ENCODE peak calls at places on chromosomes 12 and 14, in five cellular contexts. One of them, this sample, is unnamed.

GRCh38 chr12:51362307-51362706 is 15.8 kb upstream of the CELA1 start:
- DNase-seq in fibroblast of pulmonary artery: no peak
- DNase-seq in choroid plexus epithelial cell: no peak
- DNase-seq in A549: no peak
- DNase-seq in cardiac fibroblast: no peak
- DNase-seq in this sample: no peak

GRCh38 chr12:111215891-111216290 is 153.0 kb downstream of the PHETA1 start:
- DNase-seq in fibroblast of pulmonary artery: no peak
- DNase-seq in cardiac fibroblast: no peak
- DNase-seq in choroid plexus epithelial cell: no peak
- DNase-seq in A549: no peak
- DNase-seq in this sample: no peak

GRCh38 chr14:34059037-34059924 is 108.4 kb upstream of the EGLN3 start:
- DNase-seq in choroid plexus epithelial cell: no peak
- DNase-seq in cardiac fibroblast: no peak
- DNase-seq in A549: no peak
- DNase-seq in fibroblast of pulmonary artery: no peak
- DNase-seq in this sample: no peak

GRCh38 chr14:59358105-59358504 is 107.1 kb downstream of the GPR135 start:
- DNase-seq in choroid plexus epithelial cell: peak; percentile 79
- DNase-seq in cardiac fibroblast: peak; percentile 95
- DNase-seq in fibroblast of pulmonary artery: peak; percentile 86
- DNase-seq in A549: peak; percentile 18
- DNase-seq in this sample: peak; percentile 65

GRCh38 chr12:28780096-28780495 is 369.0 kb upstream of the FAR2 start:
- DNase-seq in fibroblast of pulmonary artery: peak; percentile 65
- DNase-seq in cardiac fibroblast: peak; percentile 44
- DNase-seq in A549: peak; percentile 38
- DNase-seq in choroid plexus epithelial cell: peak; percentile 86
- DNase-seq in this sample: no peak

GRCh38 chr14:97539389-97539786 is 742.2 kb downstream of the VRK1 start:
- DNase-seq in A549: no peak
- DNase-seq in fibroblast of pulmonary artery: no peak
- DNase-seq in choroid plexus epithelial cell: no peak
- DNase-seq in cardiac fibroblast: no peak
- DNase-seq in this sample: no peak

GRCh38 chr12:101027200-101027599 is 182.8 kb downstream of the SLC5A8 start:
- DNase-seq in cardiac fibroblast: no peak
- DNase-seq in choroid plexus epithelial cell: no peak
- DNase-seq in A549: no peak
- DNase-seq in fibroblast of pulmonary artery: no peak
- DNase-seq in this sample: no peak

GRCh38 chr12:3135522-3136461 is 58.6 kb downstream of the TSPAN9 start:
- DNase-seq in fibroblast of pulmonary artery: peak; percentile 87
- DNase-seq in choroid plexus epithelial cell: peak; percentile 88
- DNase-seq in cardiac fibroblast: peak; percentile 85
- DNase-seq in A549: peak; percentile 89
- DNase-seq in this sample: peak; percentile 57

DNA sequence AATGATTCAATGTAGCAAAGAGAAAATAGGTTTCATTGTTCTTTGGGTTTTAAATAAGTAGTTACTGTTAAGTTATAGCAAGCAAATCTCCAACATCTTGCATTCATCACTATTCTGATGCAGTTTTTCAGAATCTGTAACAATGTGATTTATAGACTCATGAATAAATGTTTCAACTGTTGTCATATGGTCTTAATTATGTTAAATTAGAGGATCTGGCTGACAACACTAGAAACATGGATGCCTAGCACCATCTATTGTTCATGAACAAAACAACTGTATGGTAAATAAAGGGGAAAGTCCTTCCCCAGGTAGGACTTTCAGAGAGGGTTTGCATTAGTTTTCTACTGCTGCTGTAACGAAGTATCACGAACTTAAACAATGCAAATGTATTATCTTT is 167.9 kb downstream of the BCAT1 start:
- DNase-seq in A549: no peak
- DNase-seq in choroid plexus epithelial cell: peak; percentile 42
- DNase-seq in cardiac fibroblast: peak; percentile 45
- DNase-seq in fibroblast of pulmonary artery: peak; percentile 35
- DNase-seq in this sample: peak; percentile 22
- TF ChIP-seq CTCF in A549: peak; percentile 12
- TF ChIP-seq CTCF in choroid plexus epithelial cell: peak; percentile 32
- TF ChIP-seq CTCF in cardiac fibroblast: no peak
- TF ChIP-seq CTCF in fibroblast of pulmonary artery: peak; percentile 13
- TF ChIP-seq CTCF in this sample: peak; percentile 40

GRCh38 chr12:116265361-116266128 is 11.9 kb downstream of the MED13L start:
- DNase-seq in choroid plexus epithelial cell: no peak
- DNase-seq in fibroblast of pulmonary artery: no peak
- DNase-seq in cardiac fibroblast: peak; percentile 24
- DNase-seq in A549: no peak
- DNase-seq in this sample: no peak
- TF ChIP-seq CTCF in choroid plexus epithelial cell: no peak
- TF ChIP-seq CTCF in fibroblast of pulmonary artery: no peak
- TF ChIP-seq CTCF in cardiac fibroblast: no peak
- TF ChIP-seq CTCF in A549: no peak
- TF ChIP-seq CTCF in this sample: no peak

DNA sequence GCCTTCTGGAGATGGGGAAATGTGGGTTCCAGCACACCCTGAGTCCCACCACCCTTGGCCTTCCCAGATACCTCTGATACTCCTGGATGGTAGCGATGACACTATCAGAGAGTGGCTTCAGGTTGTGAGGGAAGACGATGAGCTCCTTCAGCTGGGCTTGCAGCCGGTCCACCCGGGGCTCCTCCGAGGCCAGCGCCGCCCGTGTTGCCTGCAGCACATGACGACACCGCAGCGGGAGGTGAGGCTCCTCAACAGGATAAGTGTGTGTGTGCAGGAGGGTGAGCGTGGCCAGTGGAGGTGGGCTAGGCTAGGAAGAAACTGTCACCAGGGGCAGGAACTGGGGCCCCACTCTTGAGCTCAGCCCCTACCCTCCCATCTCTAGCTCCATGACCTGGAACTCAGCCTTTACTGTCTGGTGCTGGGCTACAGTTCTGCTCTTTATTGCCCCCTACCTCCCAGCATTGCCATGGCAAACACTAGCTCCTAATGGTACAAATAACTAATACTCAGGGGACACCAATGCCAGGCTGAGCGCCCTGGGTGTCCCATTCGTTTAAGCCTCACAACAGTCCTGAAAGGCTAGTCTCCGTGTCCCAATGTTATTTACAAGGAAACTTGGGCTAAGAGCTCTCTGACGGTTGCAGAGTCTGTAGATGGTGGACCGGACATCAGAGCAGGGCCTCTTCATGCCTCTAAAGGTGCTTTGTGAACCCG is 64.1 kb downstream of the SYNE3 start:
- DNase-seq in fibroblast of pulmonary artery: peak; percentile 22
- DNase-seq in A549: peak; percentile 60
- DNase-seq in choroid plexus epithelial cell: peak; percentile 40
- DNase-seq in cardiac fibroblast: peak; percentile 20
- DNase-seq in this sample: no peak
- TF ChIP-seq CTCF in fibroblast of pulmonary artery: peak; percentile 55
- TF ChIP-seq CTCF in A549: peak; percentile 32
- TF ChIP-seq CTCF in choroid plexus epithelial cell: peak; percentile 69
- TF ChIP-seq CTCF in cardiac fibroblast: peak; percentile 49
- TF ChIP-seq CTCF in this sample: peak; percentile 69

GRCh38 chr12:7832059-7832696 is 40.5 kb downstream of the SLC2A14 start:
- DNase-seq in fibroblast of pulmonary artery: peak; percentile 75
- DNase-seq in A549: peak; percentile 83
- DNase-seq in cardiac fibroblast: peak; percentile 78
- DNase-seq in choroid plexus epithelial cell: peak; percentile 83
- DNase-seq in this sample: peak; percentile 57
- TF ChIP-seq CTCF in fibroblast of pulmonary artery: peak; percentile 74
- TF ChIP-seq CTCF in A549: peak; percentile 67
- TF ChIP-seq CTCF in cardiac fibroblast: peak; percentile 66
- TF ChIP-seq CTCF in choroid plexus epithelial cell: peak; percentile 79
- TF ChIP-seq CTCF in this sample: peak; percentile 81

This sample was measured in HFFc6.